ENCODE peak calls at places on chromosome 4, in eight cellular contexts. One of them, this sample, is unnamed.

GRCh38 chr4:89022426-89023128 is 34.4 kb downstream of the FAM13A start:
- DNase-seq in Kasumi-1: no peak
- DNase-seq in mesenchymal stem cell: no peak
- DNase-seq in ovary: no peak
- DNase-seq in left ventricle myocardium superior: no peak
- DNase-seq in H54: no peak
- DNase-seq in activated naive CD4-positive, alpha-beta T cell: no peak
- DNase-seq in GM20000: no peak
- DNase-seq in this sample: no peak

GRCh38 chr4:82864336-82865001 is 26.5 kb downstream of the SEC31A start:
- DNase-seq in H54: no peak
- DNase-seq in left ventricle myocardium superior: no peak
- DNase-seq in GM20000: no peak
- DNase-seq in Kasumi-1: no peak
- DNase-seq in activated naive CD4-positive, alpha-beta T cell: no peak
- DNase-seq in ovary: no peak
- DNase-seq in mesenchymal stem cell: no peak
- DNase-seq in this sample: no peak

GRCh38 chr4:29326816-29327215 is 1393.4 kb upstream of the PCDH7 start:
- DNase-seq in H54: no peak
- DNase-seq in Kasumi-1: no peak
- DNase-seq in ovary: no peak
- DNase-seq in left ventricle myocardium superior: no peak
- DNase-seq in activated naive CD4-positive, alpha-beta T cell: no peak
- DNase-seq in mesenchymal stem cell: no peak
- DNase-seq in GM20000: no peak
- DNase-seq in this sample: no peak

GRCh38 chr4:112199041-112199440 is 32.5 kb upstream of the AP1AR start:
- DNase-seq in activated naive CD4-positive, alpha-beta T cell: no peak
- DNase-seq in H54: no peak
- DNase-seq in GM20000: no peak
- DNase-seq in left ventricle myocardium superior: no peak
- DNase-seq in mesenchymal stem cell: no peak
- DNase-seq in ovary: no peak
- DNase-seq in Kasumi-1: no peak
- DNase-seq in this sample: no peak

GRCh38 chr4:138688531-138689181 is 326.9 kb upstream of the NOCT start:
- DNase-seq in H54: no peak
- DNase-seq in GM20000: no peak
- DNase-seq in activated naive CD4-positive, alpha-beta T cell: no peak
- DNase-seq in mesenchymal stem cell: no peak
- DNase-seq in ovary: no peak
- DNase-seq in Kasumi-1: no peak
- DNase-seq in left ventricle myocardium superior: no peak
- DNase-seq in this sample: no peak

GRCh38 chr4:93384897-93385296 is 443.7 kb upstream of the ATOH1 start:
- DNase-seq in Kasumi-1: no peak
- DNase-seq in activated naive CD4-positive, alpha-beta T cell: no peak
- DNase-seq in GM20000: no peak
- DNase-seq in H54: no peak
- DNase-seq in ovary: no peak
- DNase-seq in left ventricle myocardium superior: no peak
- DNase-seq in mesenchymal stem cell: peak
- DNase-seq in this sample: no peak

GRCh38 chr4:113049421-113050355 is at the start of gene ANK2:
- DNase-seq in H54: no peak
- DNase-seq in ovary: peak
- DNase-seq in activated naive CD4-positive, alpha-beta T cell: no peak
- DNase-seq in left ventricle myocardium superior: no peak
- DNase-seq in Kasumi-1: no peak
- DNase-seq in mesenchymal stem cell: no peak
- DNase-seq in GM20000: no peak
- DNase-seq in this sample: no peak

GRCh38 chr4:40197879-40198689 is 1.3 kb downstream of the RHOH start:
- DNase-seq in GM20000: no peak
- DNase-seq in left ventricle myocardium superior: no peak
- DNase-seq in activated naive CD4-positive, alpha-beta T cell: no peak
- DNase-seq in Kasumi-1: no peak
- DNase-seq in mesenchymal stem cell: no peak
- DNase-seq in H54: no peak
- DNase-seq in ovary: no peak
- DNase-seq in this sample: peak

GRCh38 chr4:108937066-108937465 is 174.2 kb upstream of the ETNPPL start:
- DNase-seq in Kasumi-1: no peak
- DNase-seq in left ventricle myocardium superior: no peak
- DNase-seq in mesenchymal stem cell: peak
- DNase-seq in ovary: no peak
- DNase-seq in GM20000: no peak
- DNase-seq in H54: no peak
- DNase-seq in activated naive CD4-positive, alpha-beta T cell: no peak
- DNase-seq in this sample: no peak

GRCh38 chr4:94791701-94792100 is 33.9 kb downstream of the BMPR1B start:
- DNase-seq in H54: no peak
- DNase-seq in GM20000: no peak
- DNase-seq in ovary: no peak
- DNase-seq in Kasumi-1: no peak
- DNase-seq in mesenchymal stem cell: no peak
- DNase-seq in activated naive CD4-positive, alpha-beta T cell: no peak
- DNase-seq in left ventricle myocardium superior: no peak
- DNase-seq in this sample: no peak

GRCh38 chr4:98626350-98626749 is 32.1 kb downstream of the TSPAN5 start:
- DNase-seq in H54: peak
- DNase-seq in mesenchymal stem cell: peak
- DNase-seq in ovary: peak
- DNase-seq in GM20000: no peak
- DNase-seq in left ventricle myocardium superior: no peak
- DNase-seq in activated naive CD4-positive, alpha-beta T cell: no peak
- DNase-seq in Kasumi-1: peak
- DNase-seq in this sample: peak

GRCh38 chr4:48227662-48228061 is 42.0 kb downstream of the TEC start:
- DNase-seq in left ventricle myocardium superior: no peak
- DNase-seq in mesenchymal stem cell: no peak
- DNase-seq in activated naive CD4-positive, alpha-beta T cell: no peak
- DNase-seq in Kasumi-1: no peak
- DNase-seq in H54: no peak
- DNase-seq in GM20000: no peak
- DNase-seq in ovary: no peak
- DNase-seq in this sample: peak

GRCh38 chr4:78862314-78862737 is 76.9 kb downstream of the PAQR3 start:
- DNase-seq in left ventricle myocardium superior: no peak
- DNase-seq in ovary: no peak
- DNase-seq in GM20000: no peak
- DNase-seq in Kasumi-1: no peak
- DNase-seq in H54: no peak
- DNase-seq in activated naive CD4-positive, alpha-beta T cell: no peak
- DNase-seq in mesenchymal stem cell: no peak
- DNase-seq in this sample: no peak

GRCh38 chr4:54101190-54102041 is 1.5 kb downstream of the GSX2 start:
- DNase-seq in H54: no peak
- DNase-seq in ovary: no peak
- DNase-seq in activated naive CD4-positive, alpha-beta T cell: no peak
- DNase-seq in Kasumi-1: no peak
- DNase-seq in mesenchymal stem cell: no peak
- DNase-seq in GM20000: no peak
- DNase-seq in left ventricle myocardium superior: no peak
- DNase-seq in this sample: peak

GRCh38 chr4:53696956-53697685 is 105.8 kb upstream of the LNX1 start:
- DNase-seq in GM20000: no peak
- DNase-seq in H54: no peak
- DNase-seq in mesenchymal stem cell: no peak
- DNase-seq in ovary: no peak
- DNase-seq in Kasumi-1: no peak
- DNase-seq in left ventricle myocardium superior: no peak
- DNase-seq in activated naive CD4-positive, alpha-beta T cell: no peak
- DNase-seq in this sample: no peak

GRCh38 chr4:24878256-24879016 is 34.4 kb downstream of the CCDC149 start:
- DNase-seq in H54: no peak
- DNase-seq in mesenchymal stem cell: no peak
- DNase-seq in left ventricle myocardium superior: no peak
- DNase-seq in GM20000: no peak
- DNase-seq in activated naive CD4-positive, alpha-beta T cell: no peak
- DNase-seq in ovary: no peak
- DNase-seq in Kasumi-1: no peak
- DNase-seq in this sample: no peak